ENCODE peak calls at places on chromosome 14, in nine cellular contexts. One of them, this sample, is unnamed.

GRCh38 chr14:71454513-71455332 is 477.5 kb upstream of the RGS6 start:
- DNase-seq in prostate gland: no peak
- DNase-seq in breast epithelium: no peak
- DNase-seq in ovary: no peak
- DNase-seq in sigmoid colon: no peak
- DNase-seq in A549: no peak
- DNase-seq in stomach: no peak
- DNase-seq in K562: no peak
- DNase-seq in uterus: no peak
- DNase-seq in this sample: no peak

GRCh38 chr14:101018561-101019290 is 115.2 kb upstream of the RTL1 start:
- DNase-seq in prostate gland: peak; percentile 2
- DNase-seq in A549: no peak
- DNase-seq in uterus: no peak
- DNase-seq in stomach: peak; percentile 17
- DNase-seq in K562: no peak
- DNase-seq in breast epithelium: peak; percentile 42
- DNase-seq in sigmoid colon: peak; percentile 42
- DNase-seq in ovary: peak; percentile 5
- DNase-seq in this sample: peak; percentile 75

GRCh38 chr14:69299286-69300035 is 39.5 kb downstream of the GALNT16 start:
- DNase-seq in K562: no peak
- DNase-seq in ovary: no peak
- DNase-seq in sigmoid colon: no peak
- DNase-seq in stomach: no peak
- DNase-seq in breast epithelium: no peak
- DNase-seq in prostate gland: no peak
- DNase-seq in A549: no peak
- DNase-seq in uterus: no peak
- DNase-seq in this sample: no peak

GRCh38 chr14:44531648-44532047 is 24.6 kb upstream of the FSCB start:
- DNase-seq in uterus: no peak
- DNase-seq in prostate gland: no peak
- DNase-seq in A549: no peak
- DNase-seq in K562: no peak
- DNase-seq in sigmoid colon: no peak
- DNase-seq in breast epithelium: no peak
- DNase-seq in stomach: no peak
- DNase-seq in ovary: no peak
- DNase-seq in this sample: no peak

GRCh38 chr14:102187044-102187443 is 47.3 kb downstream of the WDR20 start:
- DNase-seq in prostate gland: no peak
- DNase-seq in breast epithelium: no peak
- DNase-seq in K562: no peak
- DNase-seq in ovary: no peak
- DNase-seq in sigmoid colon: peak; percentile 56
- DNase-seq in uterus: no peak
- DNase-seq in stomach: no peak
- DNase-seq in A549: peak; percentile 25
- DNase-seq in this sample: no peak

GRCh38 chr14:33676135-33676566 is 274.7 kb downstream of the EGLN3 start:
- DNase-seq in A549: peak; percentile 24
- DNase-seq in ovary: no peak
- DNase-seq in sigmoid colon: peak; percentile 60
- DNase-seq in breast epithelium: no peak
- DNase-seq in stomach: no peak
- DNase-seq in uterus: no peak
- DNase-seq in prostate gland: peak; percentile 23
- DNase-seq in K562: peak; percentile 11
- DNase-seq in this sample: no peak

GRCh38 chr14:52961060-52961639 is 10.3 kb upstream of the FERMT2 start:
- DNase-seq in uterus: peak; percentile 55
- DNase-seq in prostate gland: peak; percentile 63
- DNase-seq in ovary: peak; percentile 35
- DNase-seq in K562: peak; percentile 10
- DNase-seq in stomach: peak; percentile 62
- DNase-seq in A549: peak; percentile 73
- DNase-seq in sigmoid colon: peak; percentile 77
- DNase-seq in breast epithelium: no peak
- DNase-seq in this sample: no peak

GRCh38 chr14:92945959-92946846 is 23.3 kb downstream of the CHGA start:
- DNase-seq in breast epithelium: peak; percentile 91
- DNase-seq in stomach: peak; percentile 91
- DNase-seq in uterus: no peak
- DNase-seq in K562: no peak
- DNase-seq in prostate gland: peak; percentile 63
- DNase-seq in ovary: peak; percentile 29
- DNase-seq in sigmoid colon: peak; percentile 79
- DNase-seq in A549: peak; percentile 39
- DNase-seq in this sample: no peak

GRCh38 chr14:26200675-26201074 is 397.2 kb downstream of the NOVA1 start:
- DNase-seq in stomach: no peak
- DNase-seq in A549: no peak
- DNase-seq in breast epithelium: no peak
- DNase-seq in prostate gland: no peak
- DNase-seq in uterus: no peak
- DNase-seq in sigmoid colon: no peak
- DNase-seq in K562: no peak
- DNase-seq in ovary: no peak
- DNase-seq in this sample: no peak

GRCh38 chr14:38730420-38730819 is 372.6 kb downstream of the SEC23A start:
- DNase-seq in stomach: no peak
- DNase-seq in sigmoid colon: no peak
- DNase-seq in A549: no peak
- DNase-seq in K562: no peak
- DNase-seq in uterus: no peak
- DNase-seq in breast epithelium: no peak
- DNase-seq in ovary: no peak
- DNase-seq in prostate gland: no peak
- DNase-seq in this sample: no peak

GRCh38 chr14:101836131-101836530 is 74.6 kb downstream of the PPP2R5C start:
- DNase-seq in stomach: no peak
- DNase-seq in breast epithelium: no peak
- DNase-seq in sigmoid colon: peak; percentile 69
- DNase-seq in uterus: no peak
- DNase-seq in A549: no peak
- DNase-seq in ovary: peak; percentile 67
- DNase-seq in K562: no peak
- DNase-seq in prostate gland: no peak
- DNase-seq in this sample: no peak

GRCh38 chr14:53519137-53519536 is 366.0 kb upstream of the DDHD1 start:
- DNase-seq in prostate gland: no peak
- DNase-seq in ovary: no peak
- DNase-seq in uterus: no peak
- DNase-seq in A549: no peak
- DNase-seq in sigmoid colon: no peak
- DNase-seq in stomach: no peak
- DNase-seq in breast epithelium: no peak
- DNase-seq in K562: no peak
- DNase-seq in this sample: no peak

GRCh38 chr14:68961781-68962584 is 17.1 kb downstream of the ACTN1 start:
- DNase-seq in prostate gland: no peak
- DNase-seq in breast epithelium: no peak
- DNase-seq in uterus: peak; percentile 72
- DNase-seq in K562: no peak
- DNase-seq in sigmoid colon: no peak
- DNase-seq in stomach: no peak
- DNase-seq in A549: no peak
- DNase-seq in ovary: no peak
- DNase-seq in this sample: no peak

GRCh38 chr14:103576371-103577024 is 13.7 kb downstream of the COA8 start:
- DNase-seq in A549: peak; percentile 81
- DNase-seq in prostate gland: peak; percentile 92
- DNase-seq in sigmoid colon: peak; percentile 97
- DNase-seq in uterus: peak; percentile 84
- DNase-seq in breast epithelium: peak; percentile 76
- DNase-seq in ovary: peak; percentile 92
- DNase-seq in K562: no peak
- DNase-seq in stomach: peak; percentile 96
- DNase-seq in this sample: peak; percentile 95

GRCh38 chr14:80135305-80136088 is 75.8 kb downstream of the DIO2 start:
- DNase-seq in A549: no peak
- DNase-seq in prostate gland: no peak
- DNase-seq in stomach: no peak
- DNase-seq in K562: no peak
- DNase-seq in uterus: no peak
- DNase-seq in breast epithelium: no peak
- DNase-seq in sigmoid colon: no peak
- DNase-seq in ovary: no peak
- DNase-seq in this sample: no peak
- H3K27ac ChIP-seq in A549: no peak overlapping the region
- H3K27ac ChIP-seq in prostate gland: no peak overlapping the region
- H3K27ac ChIP-seq in stomach: no peak overlapping the region
- H3K27ac ChIP-seq in K562: no peak overlapping the region
- H3K27ac ChIP-seq in uterus: no peak overlapping the region
- H3K27ac ChIP-seq in breast epithelium: no peak overlapping the region
- H3K27ac ChIP-seq in sigmoid colon: no peak overlapping the region
- H3K27ac ChIP-seq in ovary: no peak overlapping the region
- H3K27ac ChIP-seq in this sample: no peak overlapping the region

GRCh38 chr14:105529506-105530445 is 3.4 kb downstream of the TMEM121 start:
- DNase-seq in breast epithelium: no peak
- DNase-seq in sigmoid colon: no peak
- DNase-seq in ovary: no peak
- DNase-seq in K562: peak; percentile 43
- DNase-seq in prostate gland: no peak
- DNase-seq in uterus: no peak
- DNase-seq in stomach: peak; percentile 50
- DNase-seq in A549: no peak
- DNase-seq in this sample: no peak

GRCh38 chr14:105527381-105528196 is 1.2 kb downstream of the TMEM121 start:
- DNase-seq in breast epithelium: no peak
- DNase-seq in A549: no peak
- DNase-seq in stomach: no peak
- DNase-seq in uterus: peak; percentile 15
- DNase-seq in prostate gland: no peak
- DNase-seq in sigmoid colon: no peak
- DNase-seq in ovary: no peak
- DNase-seq in K562: no peak
- DNase-seq in this sample: no peak

GRCh38 chr14:105528197-105528858 is 1.9 kb downstream of the TMEM121 start:
- DNase-seq in ovary: peak; percentile 71
- DNase-seq in uterus: peak; percentile 82
- DNase-seq in stomach: peak; percentile 83
- DNase-seq in A549: peak; percentile 76
- DNase-seq in breast epithelium: peak; percentile 81
- DNase-seq in K562: peak; percentile 79
- DNase-seq in prostate gland: peak; percentile 69
- DNase-seq in sigmoid colon: peak; percentile 87
- DNase-seq in this sample: no peak

GRCh38 chr14:105530446-105531087 is 4.2 kb downstream of the TMEM121 start:
- DNase-seq in ovary: no peak
- DNase-seq in breast epithelium: no peak
- DNase-seq in K562: no peak
- DNase-seq in sigmoid colon: no peak
- DNase-seq in stomach: no peak
- DNase-seq in A549: no peak
- DNase-seq in prostate gland: no peak
- DNase-seq in uterus: no peak
- DNase-seq in this sample: no peak

GRCh38 chr14:105528859-105529505 is 2.6 kb downstream of the TMEM121 start:
- DNase-seq in ovary: no peak
- DNase-seq in K562: no peak
- DNase-seq in stomach: no peak
- DNase-seq in sigmoid colon: no peak
- DNase-seq in prostate gland: no peak
- DNase-seq in uterus: no peak
- DNase-seq in breast epithelium: no peak
- DNase-seq in A549: no peak
- DNase-seq in this sample: no peak
- TF ChIP-seq POLR2A in ovary: no peak
- TF ChIP-seq POLR2A in K562: no peak
- TF ChIP-seq POLR2A in stomach: no peak
- TF ChIP-seq POLR2A in sigmoid colon: no peak
- TF ChIP-seq POLR2A in prostate gland: no peak
- TF ChIP-seq POLR2A in uterus: no peak
- TF ChIP-seq POLR2A in breast epithelium: no peak
- TF ChIP-seq POLR2A in A549: no peak
- TF ChIP-seq POLR2A in this sample: no peak

DNA sequence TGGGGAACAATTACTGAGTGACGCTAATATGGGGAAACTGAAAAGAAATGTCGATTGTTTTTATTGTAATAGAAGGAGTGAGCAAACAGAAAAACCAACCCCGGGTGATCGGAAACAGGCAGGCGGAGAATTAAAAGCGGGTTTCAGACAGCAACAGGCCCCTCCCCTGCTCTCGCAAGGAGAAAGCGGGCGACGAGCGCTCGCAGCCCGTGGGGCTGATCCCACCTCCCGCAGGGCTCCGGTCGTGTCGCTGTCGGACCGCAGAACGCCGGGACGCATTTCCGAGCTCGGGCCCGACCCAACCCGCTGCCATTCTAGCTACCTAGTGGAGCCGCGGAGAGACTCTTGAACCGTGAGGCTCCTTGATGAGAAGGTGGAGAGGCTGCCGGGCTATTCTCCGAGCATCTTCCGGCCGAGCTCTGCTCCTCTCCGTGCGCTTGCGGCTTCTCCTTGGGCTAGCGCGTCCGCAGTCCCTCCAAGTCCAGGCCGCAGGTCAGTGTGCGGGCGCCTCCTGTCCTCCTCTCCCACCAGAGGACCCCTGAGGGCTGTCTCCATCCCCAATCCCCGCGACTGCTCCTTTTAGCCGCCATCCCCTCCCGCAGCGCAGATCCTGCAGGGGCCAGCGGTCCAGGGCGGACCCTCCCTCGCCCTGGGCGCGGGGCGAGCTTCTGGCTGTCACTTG is 4.1 kb upstream of the PAX9 start:
- DNase-seq in uterus: no peak
- DNase-seq in stomach: no peak
- DNase-seq in A549: no peak
- DNase-seq in prostate gland: peak; percentile 50
- DNase-seq in ovary: no peak
- DNase-seq in breast epithelium: peak; percentile 53
- DNase-seq in K562: no peak
- DNase-seq in sigmoid colon: no peak
- DNase-seq in this sample: no peak
- H3K4me3 ChIP-seq in uterus: peak overlapping the region; percentile 4
- H3K4me3 ChIP-seq in stomach: peak overlapping the region; percentile 22
- H3K4me3 ChIP-seq in A549: no peak overlapping the region
- H3K4me3 ChIP-seq in prostate gland: peak overlapping the region; percentile 38
- H3K4me3 ChIP-seq in ovary: no peak overlapping the region
- H3K4me3 ChIP-seq in breast epithelium: peak overlapping the region; percentile 56
- H3K4me3 ChIP-seq in K562: no peak overlapping the region
- H3K4me3 ChIP-seq in sigmoid colon: peak overlapping the region; percentile 21
- H3K4me3 ChIP-seq in this sample: peak overlapping the region; percentile 32

GRCh38 chr14:77225254-77225653 is 43.7 kb downstream of the TMEM63C start:
- DNase-seq in breast epithelium: no peak
- DNase-seq in K562: no peak
- DNase-seq in A549: no peak
- DNase-seq in sigmoid colon: no peak
- DNase-seq in uterus: no peak
- DNase-seq in ovary: no peak
- DNase-seq in stomach: no peak
- DNase-seq in prostate gland: no peak
- DNase-seq in this sample: no peak

GRCh38 chr14:77230914-77231313 is 40.1 kb downstream of the NGB start:
- DNase-seq in K562: no peak
- DNase-seq in stomach: no peak
- DNase-seq in uterus: no peak
- DNase-seq in prostate gland: no peak
- DNase-seq in breast epithelium: no peak
- DNase-seq in sigmoid colon: no peak
- DNase-seq in ovary: no peak
- DNase-seq in A549: no peak
- DNase-seq in this sample: no peak

GRCh38 chr14:77222546-77223225 is 41.1 kb downstream of the TMEM63C start:
- DNase-seq in K562: no peak
- DNase-seq in A549: no peak
- DNase-seq in ovary: no peak
- DNase-seq in uterus: no peak
- DNase-seq in sigmoid colon: no peak
- DNase-seq in breast epithelium: no peak
- DNase-seq in stomach: no peak
- DNase-seq in prostate gland: no peak
- DNase-seq in this sample: no peak

GRCh38 chr14:77228056-77228455 is 43.0 kb downstream of the NGB start:
- DNase-seq in K562: no peak
- DNase-seq in A549: no peak
- DNase-seq in prostate gland: no peak
- DNase-seq in stomach: no peak
- DNase-seq in breast epithelium: no peak
- DNase-seq in uterus: no peak
- DNase-seq in ovary: no peak
- DNase-seq in sigmoid colon: no peak
- DNase-seq in this sample: no peak
- H3K27ac ChIP-seq in K562: no peak overlapping the region
- H3K27ac ChIP-seq in A549: no peak overlapping the region
- H3K27ac ChIP-seq in prostate gland: no peak overlapping the region
- H3K27ac ChIP-seq in stomach: no peak overlapping the region
- H3K27ac ChIP-seq in breast epithelium: no peak overlapping the region
- H3K27ac ChIP-seq in uterus: no peak overlapping the region
- H3K27ac ChIP-seq in ovary: no peak overlapping the region
- H3K27ac ChIP-seq in sigmoid colon: no peak overlapping the region
- H3K27ac ChIP-seq in this sample: no peak overlapping the region